ENCODE peak calls at places on chromosomes 1 and 21, in seven cellular contexts. L is endodermal cell, M is sigmoid colon, D is dorsolateral prefrontal cortex, V is transverse colon, X is ovary, E is thoracic aorta. Q is an unnamed sample.

GRCh38 chr1:193221641-193222040 is 35.2 kb upstream of the B3GALT2 start:
- DNase-seq in L (no peak), M (no peak), D (no peak), V (no peak), X (no peak), E (no peak), Q (no peak)

GRCh38 chr1:205536759-205537361 is 32.4 kb downstream of the CDK18 start:
- DNase-seq in L (peak; percentile 34), M (peak; percentile 62), D (peak; percentile 77), V (peak; percentile 76), X (peak; percentile 15), E (no peak), Q (peak; percentile 64)

GRCh38 chr1:168637350-168637991 is 61.1 kb downstream of the XCL1 start:
- DNase-seq in L (no peak), M (no peak), D (no peak), V (no peak), X (no peak), E (no peak), Q (no peak)

GRCh38 chr1:247614625-247615024 is 9.2 kb downstream of the OR2G3 start:
- DNase-seq in L (no peak), M (no peak), D (no peak), V (no peak), X (no peak), E (no peak), Q (no peak)

GRCh38 chr1:58006421-58007032 is 540.0 kb downstream of the OMA1 start:
- DNase-seq in L (peak; percentile 87), M (no peak), D (no peak), V (no peak), X (no peak), E (no peak), Q (no peak)

GRCh38 chr1:21669287-21670058 is at the start of gene RAP1GAP:
- DNase-seq in L (peak; percentile 82), M (peak; percentile 59), D (peak; percentile 58), V (peak; percentile 52), X (no peak), E (no peak), Q (peak; percentile 63)

GRCh38 chr1:16163882-16164820 is 8.3 kb upstream of the EPHA2 start:
- DNase-seq in L (peak; percentile 81), M (no peak), D (no peak), V (no peak), X (no peak), E (no peak), Q (no peak)

GRCh38 chr1:214316597-214316996 is 35.6 kb downstream of the SMYD2 start:
- DNase-seq in L (peak; percentile 90), M (no peak), D (no peak), V (no peak), X (no peak), E (no peak), Q (no peak)

GRCh38 chr1:93007941-93008577 is 46.8 kb upstream of the DIPK1A start:
- DNase-seq in L (peak; percentile 62), M (no peak), D (no peak), V (no peak), X (no peak), E (no peak), Q (no peak)

GRCh38 chr1:160664573-160665051 is 17.8 kb upstream of the SLAMF1 start:
- DNase-seq in L (no peak), M (no peak), D (no peak), V (peak; percentile 33), X (no peak), E (no peak), Q (no peak)

GRCh38 chr1:15808955-15809354 is 1.5 kb upstream of the UQCRHL start:
- DNase-seq in L (peak; percentile 80), M (no peak), D (no peak), V (no peak), X (no peak), E (no peak), Q (no peak)

GRCh38 chr1:11991969-11992676 is 11.9 kb downstream of the MFN2 start:
- DNase-seq in L (no peak), M (no peak), D (no peak), V (no peak), X (no peak), E (no peak), Q (no peak)

GRCh38 chr1:31705080-31705866 is 1.5 kb upstream of the COL16A1 start:
- DNase-seq in L (peak; percentile 88), M (peak; percentile 90), D (peak; percentile 54), V (peak; percentile 64), X (peak; percentile 83), E (peak; percentile 30), Q (no peak)

GRCh38 chr21:43818685-43819084 is 29.3 kb downstream of the RRP1 start:
- DNase-seq in L (no peak), M (no peak), D (no peak), V (no peak), X (no peak), E (no peak), Q (peak; percentile 14)

GRCh38 chr1:47679301-47679751 is 241.5 kb downstream of the FOXD2 start:
- DNase-seq in L (peak; percentile 26), M (peak; percentile 28), D (no peak), V (no peak), X (no peak), E (no peak), Q (no peak)

GRCh38 chr1:7973086-7973485 is 11.6 kb downstream of the PARK7 start:
- DNase-seq in L (no peak), M (no peak), D (no peak), V (no peak), X (no peak), E (no peak), Q (no peak)

DNA sequence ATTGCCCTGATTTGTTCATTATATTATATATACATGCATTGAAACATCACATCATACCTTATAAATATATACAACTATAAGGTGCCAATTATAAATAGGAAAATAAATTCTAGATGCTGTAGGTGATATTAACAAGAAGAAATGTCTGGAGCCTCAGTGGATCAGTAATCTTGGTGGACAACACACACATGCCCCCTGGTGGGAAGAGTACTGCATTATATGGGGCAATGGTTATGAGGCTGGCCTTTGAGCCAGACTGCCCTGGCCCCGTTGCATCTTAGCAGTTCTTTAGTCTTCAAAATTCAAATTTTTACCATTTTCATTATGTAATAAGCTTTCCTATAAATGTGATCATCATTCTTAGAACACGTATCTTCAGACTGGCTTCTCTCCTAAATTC is 335.0 kb upstream of the GREM2 start:
- DNase-seq in L (peak; percentile 59), M (no peak), D (no peak), V (peak; percentile 40), X (no peak), E (no peak), Q (no peak)
- TF ChIP-seq CTCF in L (peak; percentile 70), M (peak; percentile 19), D (peak; percentile 51), V (peak; percentile 64), X (no peak), E (no peak), Q (peak; percentile 32)

GRCh38 chr1:17224434-17224833 is 19.5 kb downstream of the PADI1 start:
- DNase-seq in L (no peak), M (no peak), D (no peak), V (no peak), X (no peak), E (no peak), Q (no peak)
- H3K27ac ChIP-seq in L (no peak overlapping the region), M (no peak overlapping the region), D (no peak overlapping the region), V (no peak overlapping the region), X (no peak overlapping the region), E (no peak overlapping the region), Q (no peak overlapping the region)

GRCh38 chr21:42112223-42112622 is 41.1 kb downstream of the UMODL1 start:
- DNase-seq in L (no peak), M (no peak), D (no peak), V (no peak), X (no peak), E (no peak), Q (no peak)

GRCh38 chr21:42112857-42113256 is 41.7 kb downstream of the UMODL1 start:
- DNase-seq in L (no peak), M (no peak), D (no peak), V (no peak), X (no peak), E (no peak), Q (no peak)

GRCh38 chr21:42114646-42115045 is 43.5 kb downstream of the UMODL1 start:
- DNase-seq in L (no peak), M (no peak), D (no peak), V (no peak), X (no peak), E (no peak), Q (no peak)

GRCh38 chr21:42115136-42115683 is 44.1 kb downstream of the UMODL1 start:
- DNase-seq in L (no peak), M (no peak), D (no peak), V (no peak), X (no peak), E (no peak), Q (no peak)

DNA sequence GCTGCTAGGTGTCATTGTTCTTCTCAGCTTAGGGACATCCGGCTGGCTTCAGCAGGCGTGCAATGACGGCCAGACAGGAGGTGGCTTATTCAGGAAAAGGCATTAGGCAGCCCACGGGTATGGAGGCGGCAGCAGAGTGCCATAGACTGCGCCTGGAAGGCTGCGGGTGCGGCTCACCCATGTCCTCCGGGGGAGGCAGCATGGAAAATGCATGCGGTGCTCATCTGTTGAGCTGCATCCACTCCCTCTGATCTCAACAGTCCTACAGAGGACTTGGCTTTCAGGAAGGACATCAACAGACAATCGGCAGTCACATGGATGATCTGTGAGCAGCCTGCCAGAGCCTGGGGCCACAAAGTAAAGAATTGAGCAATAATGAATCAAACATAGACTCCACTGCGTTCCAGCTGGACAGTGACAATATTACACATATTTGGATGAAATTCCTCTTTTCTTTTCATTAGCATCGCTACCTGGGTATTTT is 42.9 kb downstream of the UMODL1 start:
- DNase-seq in L (no peak), M (no peak), D (peak; percentile 44), V (no peak), X (no peak), E (no peak), Q (no peak)
- TF ChIP-seq CTCF in L (no peak), M (no peak), D (no peak), V (no peak), X (no peak), E (no peak), Q (no peak)

GRCh38 chr1:220369511-220369910 is 97.3 kb upstream of the RAB3GAP2 start:
- DNase-seq in L (no peak), M (no peak), D (no peak), V (no peak), X (no peak), E (no peak), Q (no peak)

GRCh38 chr1:220370041-220370700 is 97.9 kb upstream of the RAB3GAP2 start:
- DNase-seq in L (peak; percentile 69), M (no peak), D (peak; percentile 13), V (no peak), X (no peak), E (no peak), Q (no peak)

GRCh38 chr1:220372451-220372850 is 100.2 kb upstream of the RAB3GAP2 start:
- DNase-seq in L (no peak), M (no peak), D (no peak), V (no peak), X (no peak), E (no peak), Q (no peak)

GRCh38 chr1:220368352-220369265 is 96.4 kb upstream of the RAB3GAP2 start:
- DNase-seq in L (peak; percentile 67), M (no peak), D (no peak), V (no peak), X (no peak), E (no peak), Q (no peak)

GRCh38 chr1:220371324-220371723 is 99.1 kb upstream of the RAB3GAP2 start:
- DNase-seq in L (peak; percentile 83), M (no peak), D (no peak), V (no peak), X (no peak), E (no peak), Q (no peak)
- H3K27ac ChIP-seq in L (no peak overlapping the region), M (no peak overlapping the region), D (no peak overlapping the region), V (no peak overlapping the region), X (no peak overlapping the region), E (no peak overlapping the region), Q (no peak overlapping the region)